ENCODE peak calls at places on chromosomes 7 and 10, in eight cellular contexts. W is AG04450, L is A549, C is germinal center, B is fibroblast of pulmonary artery, K is tibial artery, V is Right ventricle myocardium superior, F is iris pigment epithelial cell. Y is an unnamed sample.

GRCh38 chr10:101570764-101571572 is 17.1 kb downstream of the POLL start:
- DNase-seq in W (no peak), L (no peak), C (no peak), B (no peak), K (no peak), V (peak), F (no peak), Y (no peak)

GRCh38 chr10:69345402-69345801 is 67.1 kb downstream of the HK1 start:
- DNase-seq in W (no peak), L (no peak), C (no peak), B (no peak), K (no peak), V (no peak), F (no peak), Y (no peak)

GRCh38 chr10:102632394-102633062 is 11.8 kb upstream of the TRIM8 start:
- DNase-seq in W (no peak), L (no peak), C (no peak), B (peak), K (no peak), V (peak), F (no peak), Y (peak)

GRCh38 chr7:66043681-66044497 is 31.7 kb upstream of the ASL start:
- DNase-seq in W (no peak), L (no peak), C (peak), B (peak), K (no peak), V (peak), F (no peak), Y (peak)

GRCh38 chr10:93150289-93150688 is 76.6 kb downstream of the CYP26A1 start:
- DNase-seq in W (no peak), L (no peak), C (no peak), B (no peak), K (no peak), V (no peak), F (peak), Y (peak)

GRCh38 chr10:26824015-26824690 is 36.6 kb downstream of the ABI1 start:
- DNase-seq in W (no peak), L (no peak), C (no peak), B (no peak), K (no peak), V (no peak), F (no peak), Y (no peak)

GRCh38 chr7:141361965-141362364 is 189.2 kb upstream of the AGK start:
- DNase-seq in W (no peak), L (no peak), C (no peak), B (no peak), K (no peak), V (no peak), F (no peak), Y (no peak)

GRCh38 chr7:142797342-142797798 is 26.6 kb downstream of the PRSS2 start:
- DNase-seq in W (no peak), L (no peak), C (peak), B (no peak), K (no peak), V (no peak), F (no peak), Y (no peak)

GRCh38 chr7:151426486-151426905 is 13.4 kb downstream of the CRYGN start:
- DNase-seq in W (peak), L (peak), C (no peak), B (peak), K (peak), V (peak), F (peak), Y (peak)

GRCh38 chr7:97272237-97272975 is 154.9 kb downstream of the SDHAF3 start:
- DNase-seq in W (no peak), L (no peak), C (peak), B (no peak), K (no peak), V (no peak), F (no peak), Y (no peak)

GRCh38 chr10:14481752-14482151 is 151.0 kb upstream of the FRMD4A start:
- DNase-seq in W (no peak), L (no peak), C (no peak), B (no peak), K (no peak), V (no peak), F (no peak), Y (peak)

GRCh38 chr10:100014129-100014762 is 4.5 kb upstream of the DNMBP start:
- DNase-seq in W (no peak), L (no peak), C (peak), B (no peak), K (no peak), V (no peak), F (no peak), Y (no peak)

GRCh38 chr7:140552240-140552679 is 73.0 kb upstream of the MKRN1 start:
- DNase-seq in W (no peak), L (no peak), C (no peak), B (no peak), K (peak), V (no peak), F (no peak), Y (no peak)

GRCh38 chr7:47402941-47403340 is 179.0 kb downstream of the TNS3 start:
- DNase-seq in W (no peak), L (no peak), C (no peak), B (no peak), K (peak), V (no peak), F (no peak), Y (no peak)

GRCh38 chr7:102834999-102835398 is 77.8 kb upstream of the LRRC17 start:
- DNase-seq in W (peak), L (peak), C (no peak), B (peak), K (no peak), V (no peak), F (peak), Y (peak)

GRCh38 chr7:48224042-48224441 is 52.8 kb downstream of the ABCA13 start:
- DNase-seq in W (no peak), L (no peak), C (no peak), B (no peak), K (no peak), V (no peak), F (no peak), Y (no peak)

GRCh38 chr10:10677479-10677878 is 340.2 kb upstream of the CELF2 start:
- DNase-seq in W (peak), L (no peak), C (no peak), B (peak), K (peak), V (peak), F (peak), Y (peak)

GRCh38 chr7:95357623-95358022 is 33.3 kb upstream of the PON1 start:
- DNase-seq in W (no peak), L (no peak), C (no peak), B (peak), K (no peak), V (no peak), F (no peak), Y (no peak)

GRCh38 chr10:120279196-120279595 is 177.8 kb upstream of the PLPP4 start:
- DNase-seq in W (no peak), L (no peak), C (no peak), B (no peak), K (no peak), V (no peak), F (no peak), Y (no peak)

GRCh38 chr10:96502561-96503267 is 11.0 kb downstream of the TLL2 start:
- DNase-seq in W (no peak), L (no peak), C (no peak), B (no peak), K (no peak), V (no peak), F (no peak), Y (no peak)

GRCh38 chr10:49076741-49077521 is 38.4 kb downstream of the VSTM4 start:
- DNase-seq in W (no peak), L (no peak), C (no peak), B (no peak), K (no peak), V (no peak), F (no peak), Y (no peak)

GRCh38 chr7:102897211-102897621 is 15.6 kb upstream of the LRRC17 start:
- DNase-seq in W (no peak), L (no peak), C (no peak), B (no peak), K (no peak), V (no peak), F (no peak), Y (no peak)

GRCh38 chr10:122849900-122850605 is 4.4 kb upstream of the CUZD1 start:
- DNase-seq in W (no peak), L (peak), C (no peak), B (no peak), K (no peak), V (no peak), F (peak), Y (no peak)

GRCh38 chr10:73934074-73934473 is 23.1 kb downstream of the PLAU start:
- DNase-seq in W (no peak), L (no peak), C (no peak), B (no peak), K (no peak), V (no peak), F (no peak), Y (no peak)

GRCh38 chr10:46528675-46529615 is 27.5 kb downstream of the GPRIN2 start:
- DNase-seq in W (no peak), L (no peak), C (no peak), B (no peak), K (no peak), V (no peak), F (no peak), Y (no peak)

GRCh38 chr10:101561068-101561915 is 26.8 kb downstream of the POLL start:
- DNase-seq in W (no peak), L (no peak), C (no peak), B (no peak), K (no peak), V (no peak), F (no peak), Y (no peak)

GRCh38 chr7:18939771-18940576 is 177.5 kb downstream of the TWIST1 start:
- DNase-seq in W (no peak), L (no peak), C (no peak), B (peak), K (no peak), V (no peak), F (no peak), Y (peak)

GRCh38 chr7:2403718-2404648 is 572 bp downstream of the CHST12 start:
- DNase-seq in W (no peak), L (peak), C (peak), B (peak), K (no peak), V (peak), F (no peak), Y (peak)

GRCh38 chr7:44306608-44307007 is 18.8 kb downstream of the CAMK2B start:
- DNase-seq in W (no peak), L (no peak), C (no peak), B (no peak), K (peak), V (no peak), F (no peak), Y (no peak)

GRCh38 chr7:141073641-141074161 is at the start of gene TMEM178B:
- DNase-seq in W (no peak), L (no peak), C (peak), B (no peak), K (no peak), V (no peak), F (no peak), Y (no peak)

GRCh38 chr7:142800699-142801260 is 30.0 kb downstream of the PRSS2 start:
- DNase-seq in W (no peak), L (no peak), C (no peak), B (no peak), K (no peak), V (no peak), F (no peak), Y (no peak)

GRCh38 chr10:5501976-5502902 is 2.9 kb upstream of the CALML5 start:
- DNase-seq in W (no peak), L (no peak), C (no peak), B (peak), K (peak), V (no peak), F (no peak), Y (no peak)

GRCh38 chr7:5549096-5549896 is 125.7 kb upstream of the TNRC18 start:
- DNase-seq in W (no peak), L (peak), C (no peak), B (peak), K (no peak), V (no peak), F (peak), Y (peak)

GRCh38 chr10:21870849-21871248 is 132.7 kb downstream of the DNAJC1 start:
- DNase-seq in W (no peak), L (no peak), C (no peak), B (no peak), K (no peak), V (no peak), F (no peak), Y (no peak)